ENCODE peak calls at places on chromosomes 11 and 22, in seven cellular contexts. O is HL-60, E is glutamatergic neuron, R is endothelial cell, L is lower lobe of right lung, A is transverse colon, S is fibroblast of the aortic adventitia. N is an unnamed sample.

GRCh38 chr11:104332110-104332509 is 168.2 kb upstream of the PDGFD start:
- DNase-seq in O (no peak), E (peak), R (peak), L (no peak), A (peak), S (no peak), N (no peak)

GRCh38 chr22:19723165-19723989 is at the start of gene GP1BB:
- DNase-seq in O (peak), E (peak), R (peak), L (peak), A (peak), S (no peak), N (peak)

GRCh38 chr22:46916886-46917625 is 154.6 kb downstream of the TBC1D22A start:
- DNase-seq in O (no peak), E (no peak), R (no peak), L (no peak), A (no peak), S (no peak), N (no peak)

GRCh38 chr11:86515297-86516094 is 140.8 kb downstream of the CCDC81 start:
- DNase-seq in O (no peak), E (no peak), R (peak), L (no peak), A (no peak), S (peak), N (peak)

GRCh38 chr11:85809191-85809590 is 1.8 kb downstream of the SYTL2 start:
- DNase-seq in O (no peak), E (no peak), R (no peak), L (no peak), A (no peak), S (no peak), N (no peak)

GRCh38 chr11:33000181-33000580 is 15.5 kb upstream of the DEPDC7 start:
- DNase-seq in O (no peak), E (no peak), R (no peak), L (no peak), A (no peak), S (peak), N (peak)

GRCh38 chr11:73521621-73522020 is 76.3 kb downstream of the FAM168A start:
- DNase-seq in O (no peak), E (no peak), R (no peak), L (no peak), A (no peak), S (peak), N (peak)

GRCh38 chr22:24894998-24895397 is 51.5 kb downstream of the LHFPL7 start:
- DNase-seq in O (peak), E (no peak), R (no peak), L (peak), A (peak), S (peak), N (peak)

GRCh38 chr22:48662476-48663150 is 1165.1 kb downstream of the BRD1 start:
- DNase-seq in O (no peak), E (no peak), R (no peak), L (no peak), A (no peak), S (no peak), N (no peak)

GRCh38 chr11:17529814-17530162 is 14.4 kb downstream of the USH1C start:
- DNase-seq in O (no peak), E (no peak), R (no peak), L (no peak), A (no peak), S (no peak), N (no peak)

GRCh38 chr22:30575011-30575671 is 676 bp upstream of the GAL3ST1 start:
- DNase-seq in O (no peak), E (no peak), R (no peak), L (no peak), A (no peak), S (peak), N (peak)

GRCh38 chr11:111663820-111664219 is 61.6 kb downstream of the SIK2 start:
- DNase-seq in O (peak), E (no peak), R (no peak), L (no peak), A (peak), S (peak), N (peak)

GRCh38 chr11:78420255-78420764 is 2.7 kb upstream of the GAB2 start:
- DNase-seq in O (peak), E (peak), R (peak), L (peak), A (peak), S (peak), N (peak)

GRCh38 chr11:112610996-112611795 is 350.0 kb upstream of the NCAM1 start:
- DNase-seq in O (no peak), E (no peak), R (no peak), L (no peak), A (no peak), S (peak), N (peak)

DNA sequence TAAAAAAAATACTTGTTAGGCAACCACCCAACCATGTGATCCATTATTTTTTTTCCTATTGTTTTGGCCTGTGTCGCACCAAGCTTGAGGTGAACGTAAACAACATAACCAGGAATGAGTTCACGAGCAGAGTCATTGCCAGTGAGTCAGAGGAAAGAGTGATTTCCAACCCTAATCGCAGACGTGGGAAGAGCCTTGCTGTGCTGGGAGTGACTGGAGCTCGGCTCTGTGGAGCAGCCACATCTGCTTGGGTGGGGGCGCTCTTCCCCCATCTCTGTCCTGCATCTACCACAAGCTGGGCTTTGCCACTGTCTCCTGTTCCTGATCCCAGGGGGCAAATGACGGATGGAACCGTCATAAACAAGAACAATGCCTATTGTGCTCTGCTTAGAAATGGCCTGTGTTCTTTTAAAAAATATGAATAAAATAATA is 210.0 kb downstream of the KIRREL3 start:
- DNase-seq in O (no peak), E (no peak), R (no peak), L (no peak), A (no peak), S (peak), N (peak)
- TF ChIP-seq CTCF in O (no peak), E (no peak), R (no peak), L (no peak), A (no peak), S (no peak), N (no peak)

DNA sequence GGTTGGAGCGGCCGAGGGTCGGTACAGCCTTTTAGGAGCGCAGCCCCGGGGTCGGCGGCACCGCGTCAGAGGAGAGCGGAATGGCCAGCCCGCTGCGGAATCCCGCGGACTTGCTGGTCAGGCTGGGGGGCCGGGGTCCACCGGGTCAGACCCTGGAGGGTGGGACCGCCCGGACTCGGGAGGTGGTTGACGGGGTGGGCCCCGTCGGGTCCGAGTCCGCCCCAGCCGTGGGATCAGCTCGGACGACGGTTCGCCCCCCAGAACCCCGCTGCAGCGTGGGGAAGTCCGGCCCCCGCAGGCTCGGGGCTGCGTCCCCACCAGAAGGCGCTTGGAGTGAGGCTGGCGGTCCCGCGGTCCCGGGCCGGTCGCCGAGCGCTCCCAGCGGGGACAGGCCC is 301 bp upstream of the ADM2 start:
- DNase-seq in O (no peak), E (no peak), R (no peak), L (peak), A (no peak), S (no peak), N (no peak)
- TF ChIP-seq CTCF in O (no peak), E (no peak), R (no peak), L (no peak), A (no peak), S (no peak), N (no peak)

GRCh38 chr11:46319074-46319453 is 28.2 kb upstream of the DGKZ start:
- DNase-seq in O (no peak), E (no peak), R (no peak), L (no peak), A (no peak), S (no peak), N (no peak)

GRCh38 chr11:46327829-46328228 is 19.4 kb upstream of the DGKZ start:
- DNase-seq in O (no peak), E (no peak), R (no peak), L (no peak), A (no peak), S (no peak), N (no peak)

GRCh38 chr11:46321757-46322156 is 25.5 kb upstream of the DGKZ start:
- DNase-seq in O (peak), E (no peak), R (no peak), L (no peak), A (no peak), S (no peak), N (peak)

GRCh38 chr11:46326813-46327416 is 20.3 kb upstream of the DGKZ start:
- DNase-seq in O (no peak), E (no peak), R (no peak), L (no peak), A (no peak), S (no peak), N (no peak)

DNA sequence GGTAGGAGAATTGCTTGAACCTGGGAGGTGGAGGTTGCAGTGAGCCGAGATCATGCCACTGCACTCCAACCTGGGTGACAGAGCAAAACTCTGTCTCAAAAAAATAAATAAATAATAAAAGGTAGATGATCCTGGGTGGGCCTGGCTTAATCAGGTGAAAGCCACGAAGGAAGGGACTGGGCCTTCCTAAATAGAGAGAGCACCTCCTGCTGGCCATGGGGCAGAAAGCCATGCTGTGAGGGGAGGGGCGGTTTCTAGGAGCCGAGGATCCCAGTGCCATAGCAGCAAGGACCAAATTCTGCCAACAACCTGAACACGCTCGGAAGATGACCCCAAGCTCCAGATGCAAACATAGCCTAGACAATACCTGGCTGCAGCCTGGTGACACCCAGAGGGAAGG is 24.5 kb upstream of the DGKZ start:
- DNase-seq in O (no peak), E (no peak), R (no peak), L (no peak), A (no peak), S (peak), N (peak)
- TF ChIP-seq CTCF in O (no peak), E (no peak), R (peak), L (no peak), A (peak), S (peak), N (peak)

DNA sequence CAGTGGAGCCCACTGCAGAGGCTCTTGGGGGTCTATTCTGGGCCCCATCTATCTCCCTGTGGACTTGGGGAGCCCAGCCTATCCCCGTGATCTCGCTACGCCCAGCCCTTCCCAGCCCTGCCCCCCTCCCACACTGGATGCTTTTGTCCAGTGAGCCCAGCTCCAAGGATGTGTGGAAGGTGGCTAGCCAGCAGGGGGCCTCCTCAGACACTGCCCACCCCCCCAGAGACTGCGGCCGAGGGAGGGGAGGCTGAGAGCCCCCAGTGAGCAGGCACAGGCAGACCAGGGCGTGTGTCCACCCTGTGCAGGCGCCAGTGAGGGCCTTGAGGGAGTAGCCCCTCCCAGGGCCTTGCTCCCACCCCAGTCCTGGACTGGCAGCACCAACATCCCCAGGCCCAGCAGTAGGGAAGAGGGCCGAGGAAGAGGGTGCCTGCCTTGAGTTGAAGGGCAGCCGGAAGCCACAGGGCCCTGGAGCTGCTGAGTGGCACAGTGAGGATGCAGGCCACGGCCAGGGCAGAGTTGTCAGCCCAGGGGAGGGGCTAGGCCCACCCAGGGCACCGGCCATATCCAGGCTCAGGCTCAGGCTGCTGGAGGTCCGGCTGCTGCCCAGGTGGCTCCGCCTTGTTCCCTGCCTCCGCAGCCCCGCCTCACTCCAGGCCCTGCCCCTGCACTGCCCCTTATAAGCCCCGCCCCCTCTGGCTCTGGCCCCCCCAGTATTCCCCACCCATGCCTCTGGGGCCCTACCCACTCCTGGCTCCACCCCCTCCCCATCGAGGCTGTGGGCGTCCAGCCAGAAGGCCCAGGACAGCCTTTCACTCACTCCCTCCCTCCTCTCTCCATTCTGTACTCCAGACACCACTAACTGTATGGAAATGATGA is 28.0 kb downstream of the MOB2 start:
- DNase-seq in O (no peak), E (peak), R (peak), L (peak), A (peak), S (no peak), N (peak)
- TF ChIP-seq CTCF in O (no peak), E (peak), R (peak), L (peak), A (peak), S (peak), N (peak)

DNA sequence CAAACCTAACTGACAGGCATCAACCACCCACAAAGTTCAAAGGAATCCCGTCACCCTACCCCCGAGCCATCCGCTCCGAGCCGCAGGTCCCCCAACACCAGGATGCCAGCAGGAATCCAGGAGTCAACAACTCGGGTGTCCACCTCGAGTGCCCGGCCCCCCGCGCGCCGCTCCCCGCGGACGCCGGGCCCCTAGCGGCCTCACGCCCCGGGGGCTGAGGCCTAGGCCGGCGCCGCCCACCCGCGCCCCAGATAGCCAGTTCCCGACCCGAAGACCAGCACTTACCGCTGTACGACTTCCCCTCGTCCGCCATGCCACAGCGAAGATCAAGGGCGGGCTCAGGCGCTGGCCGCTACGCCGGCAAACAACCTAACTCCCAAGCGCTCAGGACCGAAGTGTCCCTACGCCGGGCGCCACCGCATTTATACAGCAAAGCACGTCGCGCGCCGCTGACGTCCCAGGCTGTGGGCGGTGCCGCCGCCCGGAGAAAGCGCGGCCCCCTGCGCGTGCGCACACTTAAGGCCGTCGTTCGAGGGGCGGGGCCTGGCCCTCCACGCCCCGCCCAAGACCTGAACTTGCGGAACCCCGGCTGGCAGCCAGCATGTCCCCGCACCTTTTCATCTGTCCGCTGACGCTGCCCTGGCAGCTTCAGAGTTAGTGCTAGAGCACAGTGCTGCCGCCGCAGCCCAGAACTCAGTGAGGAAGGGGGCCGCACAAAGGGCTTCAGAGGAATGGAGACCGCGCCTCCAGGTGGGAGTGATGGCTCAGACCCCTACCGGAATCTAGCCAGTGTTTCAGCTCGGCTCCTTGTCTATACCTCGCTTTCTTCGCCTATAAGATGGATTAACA is at the start of gene NXF1:
- DNase-seq in O (peak), E (peak), R (peak), L (peak), A (peak), S (peak), N (peak)
- TF ChIP-seq CTCF in O (no peak), E (no peak), R (no peak), L (no peak), A (peak), S (no peak), N (peak)

GRCh38 chr22:36797334-36797733 is 19.5 kb downstream of the PVALB start:
- DNase-seq in O (no peak), E (no peak), R (no peak), L (no peak), A (no peak), S (no peak), N (no peak)
- TF ChIP-seq CTCF in O (no peak), E (no peak), R (no peak), L (no peak), A (no peak), S (no peak), N (no peak)

DNA sequence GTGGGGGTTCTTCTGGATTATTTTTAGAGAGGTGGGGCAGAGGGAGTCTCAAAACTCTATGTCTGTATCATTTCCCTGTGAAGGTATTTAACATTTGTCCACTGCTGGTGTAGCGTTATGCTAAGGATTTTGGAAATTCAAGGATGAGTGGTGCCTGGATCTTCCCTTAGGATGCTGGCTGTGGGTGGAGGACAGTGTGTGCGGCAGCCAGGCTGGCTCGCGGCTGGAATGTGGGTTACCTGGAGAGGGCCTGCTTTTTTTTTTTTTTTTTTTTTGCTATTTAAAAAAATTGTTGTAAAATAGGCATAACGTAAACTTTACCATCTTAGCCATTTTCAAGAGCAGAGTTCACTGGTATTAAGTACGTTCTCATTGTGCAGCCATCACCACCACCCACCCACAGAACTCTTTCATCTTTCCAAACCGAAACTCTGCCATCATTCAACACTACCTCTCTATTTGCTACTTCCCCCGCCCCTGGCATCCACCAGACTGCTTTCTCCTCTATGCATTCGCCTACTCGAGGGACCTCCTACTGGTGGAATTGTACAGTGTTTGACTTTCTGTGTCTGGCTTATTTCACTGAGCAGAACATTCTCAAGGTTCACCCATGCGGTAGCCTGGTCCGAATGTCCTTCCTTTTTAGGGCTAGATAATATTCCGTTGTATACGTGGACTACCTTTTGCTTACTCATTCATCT is 67.1 kb downstream of the PARVB start:
- DNase-seq in O (peak), E (no peak), R (peak), L (no peak), A (no peak), S (peak), N (peak)
- TF ChIP-seq CTCF in O (no peak), E (peak), R (peak), L (no peak), A (peak), S (peak), N (peak)

N was measured in fibroblast of pulmonary artery.